ENCODE peak calls at places on chromosomes 11 and 22, in four cellular contexts. E is neural progenitor cell, J is AG04450, Y is neuronal stem cell. P is an unnamed sample. For H3K27me3, the result is how much of the 10 kb centered on the place peaks cover.

GRCh38 chr11:73198677-73199076 is 19.4 kb upstream of the P2RY2 start:
- DNase-seq in J (no peak), Y (peak), E (peak), P (no peak)

GRCh38 chr22:34997921-34998320 is 68.0 kb upstream of the ISX start:
- DNase-seq in Y (no peak), E (no peak), J (no peak), P (no peak)

GRCh38 chr22:32781695-32782094 is 19.8 kb upstream of the TIMP3 start:
- DNase-seq in E (no peak), Y (no peak), J (no peak), P (no peak)

GRCh38 chr22:39926175-39927152 is 25.6 kb downstream of the GRAP2 start:
- DNase-seq in E (no peak), J (no peak), Y (no peak), P (no peak)

GRCh38 chr11:115659061-115659963 is 155.1 kb upstream of the CADM1 start:
- DNase-seq in E (peak), Y (no peak), J (no peak), P (peak)

GRCh38 chr11:114925591-114925990 is 247.3 kb downstream of the NXPE2 start:
- DNase-seq in E (no peak), J (no peak), Y (no peak), P (no peak)

GRCh38 chr22:27913162-27913741 is 5.8 kb downstream of the PITPNB start:
- DNase-seq in Y (no peak), J (no peak), E (no peak), P (no peak)

GRCh38 chr11:76772100-76772782 is 10.9 kb upstream of the TSKU start:
- DNase-seq in Y (no peak), J (no peak), E (no peak), P (no peak)

GRCh38 chr22:29224121-29224858 is 18.6 kb downstream of the EMID1 start:
- DNase-seq in J (no peak), E (no peak), Y (no peak), P (no peak)

GRCh38 chr11:17692006-17692405 is 27.4 kb upstream of the MYOD1 start:
- DNase-seq in J (no peak), Y (no peak), E (no peak), P (no peak)

GRCh38 chr11:56876621-56877312 is 111.9 kb upstream of the OR5AK2 start:
- DNase-seq in Y (no peak), J (no peak), E (no peak), P (no peak)

GRCh38 chr22:41768420-41768819 is 32.1 kb upstream of the CCDC134 start:
- DNase-seq in Y (no peak), E (no peak), J (no peak), P (no peak)

GRCh38 chr11:65530157-65530496 is 5.2 kb downstream of the SCYL1 start:
- DNase-seq in E (no peak), Y (no peak), J (no peak), P (no peak)

GRCh38 chr11:118152020-118152551 is 537 bp downstream of the SCN4B start:
- DNase-seq in Y (no peak), E (no peak), J (no peak), P (no peak)

GRCh38 chr11:44322243-44322642 is 12.3 kb upstream of the ALX4 start:
- DNase-seq in Y (no peak), J (no peak), E (no peak), P (no peak)
- H3K27me3 ChIP-seq in Y (half or more), J (half or more), E (half or more), P (half or more)

DNA sequence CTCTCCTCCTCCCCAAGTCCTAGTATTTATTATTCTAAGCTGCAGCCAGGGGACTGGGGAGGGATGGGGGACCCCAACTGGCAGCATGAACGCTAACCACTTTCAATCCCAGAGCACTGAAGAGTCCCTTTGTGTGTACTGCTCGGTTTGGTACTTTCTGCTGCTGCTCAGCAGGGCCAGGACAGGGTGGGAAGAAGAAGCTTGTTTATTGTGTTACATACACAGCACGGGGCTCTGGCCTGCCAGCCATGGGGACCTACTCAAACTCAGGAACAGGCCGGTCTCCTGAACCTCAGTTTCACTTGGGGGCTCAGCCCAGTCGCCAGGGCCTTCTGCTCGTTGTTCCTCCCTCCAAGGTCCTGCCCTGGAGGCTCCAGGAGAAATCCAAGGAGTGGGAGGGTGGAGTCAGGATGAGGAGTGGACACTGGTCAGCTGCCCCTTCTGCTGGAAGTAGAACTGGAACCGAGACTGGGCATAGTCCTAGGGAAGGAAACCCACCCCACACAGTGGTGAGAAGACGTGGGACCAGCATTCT is 616 bp upstream of the CPT1B start:
- DNase-seq in E (no peak), Y (no peak), J (no peak), P (peak)
- H3K4me3 ChIP-seq in E (no peak), Y (no peak), J (no peak), P (no peak)

GRCh38 chr22:49601614-49602321 is 225.9 kb downstream of the BRD1 start:
- DNase-seq in E (no peak), Y (no peak), J (no peak), P (peak)

GRCh38 chr22:49603016-49603415 is 224.7 kb downstream of the BRD1 start:
- DNase-seq in J (no peak), E (no peak), Y (no peak), P (no peak)

GRCh38 chr22:49600891-49601431 is 226.7 kb downstream of the BRD1 start:
- DNase-seq in J (no peak), E (no peak), Y (no peak), P (peak)

GRCh38 chr22:49600452-49600847 is 227.2 kb downstream of the BRD1 start:
- DNase-seq in J (no peak), Y (no peak), E (no peak), P (no peak)

DNA sequence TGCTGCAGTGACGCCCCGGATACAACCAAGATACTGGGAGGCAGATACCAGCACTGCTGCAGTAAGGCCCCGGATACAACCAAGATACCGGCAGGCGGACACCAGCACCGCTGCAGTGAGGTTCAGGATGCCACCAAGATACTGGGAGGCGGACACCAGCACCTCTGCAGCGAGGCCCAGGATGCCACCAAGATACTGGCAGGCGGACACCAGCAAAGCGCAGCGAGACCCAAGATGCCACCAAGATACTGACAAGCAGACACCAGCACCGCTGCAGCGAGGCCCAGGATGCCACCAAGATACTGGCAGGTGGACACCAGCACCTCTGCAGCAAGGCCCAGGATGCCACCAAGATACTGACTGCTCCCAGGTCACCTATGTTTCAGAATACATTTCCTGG is 225.2 kb downstream of the BRD1 start:
- DNase-seq in J (no peak), E (no peak), Y (no peak), P (peak)
- H3K27me3 ChIP-seq in J (under half), E (under half), Y (under half), P (under half)

DNA sequence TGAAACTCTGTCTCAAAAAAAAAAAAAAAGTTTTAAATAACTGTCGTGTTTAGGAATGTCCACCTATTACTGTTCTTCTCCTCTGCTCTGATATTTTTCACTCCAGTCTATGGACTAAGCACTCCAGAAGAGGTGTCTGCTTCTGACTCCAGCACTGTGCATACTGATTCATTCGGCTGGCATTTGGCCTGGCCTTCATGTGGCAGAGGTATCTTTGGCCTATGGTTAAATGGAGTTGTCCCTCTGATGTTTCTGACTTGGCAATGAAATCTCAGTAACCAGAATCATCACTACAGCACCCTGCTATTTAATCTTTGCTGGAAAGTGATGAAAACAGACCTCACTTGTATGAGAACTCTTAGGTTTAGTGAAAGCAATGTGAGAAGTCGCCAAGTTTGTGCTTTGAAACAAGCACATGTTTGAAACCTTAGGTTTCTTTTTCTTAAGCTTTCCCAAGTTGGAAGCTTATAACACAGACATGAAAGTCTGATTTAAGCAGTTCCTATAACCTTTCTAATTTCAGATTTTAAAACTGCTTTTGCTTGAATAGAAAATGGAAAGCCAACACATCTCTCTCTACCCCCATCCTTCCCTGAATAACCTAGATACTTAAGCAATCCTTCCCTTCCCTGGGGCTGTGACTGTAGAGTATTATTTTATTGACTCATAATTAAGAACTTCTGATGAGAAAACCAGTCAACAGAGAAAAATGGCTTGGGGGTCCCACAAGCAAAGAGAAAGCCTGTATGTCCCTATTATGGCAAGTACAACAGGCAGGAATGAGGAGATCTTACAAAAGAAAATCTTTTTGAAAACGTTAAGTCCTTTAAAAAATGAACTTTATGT is 155.0 kb downstream of the MAML2 start:
- DNase-seq in Y (no peak), E (no peak), J (no peak), P (no peak)
- H3K4me3 ChIP-seq in Y (no peak), E (no peak), J (no peak), P (no peak)